ENCODE peak calls at places on chromosomes 6 and 20, in four cellular contexts. X is astrocyte of the spinal cord, S is left cardiac atrium, B is GM23248. H is an unnamed sample.

GRCh38 chr6:15960740-15961629 is 167.9 kb upstream of the MYLIP start:
- DNase-seq in X (no peak), S (no peak), B (no peak), H (peak)

GRCh38 chr6:158185729-158186456 is 17.7 kb downstream of the GTF2H5 start:
- DNase-seq in X (peak), S (no peak), B (peak), H (no peak)

GRCh38 chr6:108565893-108566292 is 5.2 kb downstream of the FOXO3 start:
- DNase-seq in X (peak), S (no peak), B (peak), H (no peak)

GRCh38 chr6:151493495-151494234 is at the start of gene CCDC170:
- DNase-seq in X (peak), S (peak), B (peak), H (peak)

GRCh38 chr20:1933465-1933870 is 38.3 kb downstream of the SIRPA start:
- DNase-seq in X (no peak), S (peak), B (peak), H (peak)

GRCh38 chr6:108252055-108252454 is 8.8 kb downstream of the SNX3 start:
- DNase-seq in X (no peak), S (no peak), B (no peak), H (no peak)

GRCh38 chr6:56833127-56833791 is 121.6 kb upstream of the BEND6 start:
- DNase-seq in X (no peak), S (no peak), B (no peak), H (no peak)

GRCh38 chr20:44447827-44448419 is 27.8 kb upstream of the TTPAL start:
- DNase-seq in X (no peak), S (no peak), B (no peak), H (no peak)

GRCh38 chr20:50645253-50646068 is 45.9 kb downstream of the RIPOR3 start:
- DNase-seq in X (peak), S (peak), B (peak), H (peak)

GRCh38 chr6:16805190-16805860 is 44.1 kb upstream of the ATXN1 start:
- DNase-seq in X (no peak), S (no peak), B (peak), H (no peak)

GRCh38 chr6:15359335-15359862 is 113.5 kb downstream of the JARID2 start:
- DNase-seq in X (no peak), S (no peak), B (peak), H (no peak)

GRCh38 chr6:43873806-43874714 is 104.0 kb downstream of the VEGFA start:
- DNase-seq in X (no peak), S (no peak), B (no peak), H (no peak)

GRCh38 chr20:14568225-14568624 is 230.8 kb upstream of the FLRT3 start:
- DNase-seq in X (no peak), S (no peak), B (peak), H (no peak)

GRCh38 chr6:23456396-23456795 is 669.6 kb upstream of the NRSN1 start:
- DNase-seq in X (no peak), S (no peak), B (no peak), H (no peak)

GRCh38 chr6:133724726-133725125 is 164.2 kb upstream of the TCF21 start:
- DNase-seq in X (peak), S (no peak), B (peak), H (no peak)

GRCh38 chr20:57408131-57408530 is 16.9 kb downstream of the RBM38 start:
- DNase-seq in X (no peak), S (no peak), B (no peak), H (no peak)

GRCh38 chr6:2634151-2634964 is 116.4 kb downstream of the MYLK4 start:
- DNase-seq in X (peak), S (peak), B (peak), H (peak)

GRCh38 chr20:14696937-14697336 is 359.5 kb upstream of the FLRT3 start:
- DNase-seq in X (no peak), S (no peak), B (no peak), H (no peak)

GRCh38 chr6:151412905-151413304 is 21.5 kb upstream of the ZBTB2 start:
- DNase-seq in X (no peak), S (no peak), B (no peak), H (no peak)

GRCh38 chr6:154605207-154605877 is 94.9 kb upstream of the CNKSR3 start:
- DNase-seq in X (peak), S (no peak), B (no peak), H (no peak)

GRCh38 chr6:49676671-49677281 is 36.6 kb downstream of the CRISP2 start:
- DNase-seq in X (no peak), S (no peak), B (peak), H (no peak)

GRCh38 chr6:146851837-146852236 is 253.1 kb downstream of the ADGB start:
- DNase-seq in X (peak), S (no peak), B (peak), H (no peak)

GRCh38 chr6:121310495-121310894 is 23.8 kb downstream of the TBC1D32 start:
- DNase-seq in X (no peak), S (no peak), B (no peak), H (no peak)

GRCh38 chr6:17450825-17451224 is 57.4 kb downstream of the CAP2 start:
- DNase-seq in X (no peak), S (no peak), B (no peak), H (no peak)

GRCh38 chr6:44497807-44498206 is 110.3 kb downstream of the CDC5L start:
- DNase-seq in X (no peak), S (no peak), B (no peak), H (no peak)

GRCh38 chr6:137570307-137570832 is 76.2 kb upstream of the OLIG3 start:
- DNase-seq in X (no peak), S (no peak), B (no peak), H (no peak)

GRCh38 chr20:11270566-11270965 is 596.8 kb upstream of the JAG1 start:
- DNase-seq in X (no peak), S (no peak), B (no peak), H (no peak)

GRCh38 chr6:85421963-85422362 is 27.9 kb upstream of the NT5E start:
- DNase-seq in X (peak), S (no peak), B (peak), H (no peak)

GRCh38 chr6:138571585-138572199 is 72.4 kb upstream of the NHSL1 start:
- DNase-seq in X (peak), S (no peak), B (peak), H (no peak)

GRCh38 chr6:128350416-128351254 is 169.8 kb downstream of the PTPRK start:
- DNase-seq in X (peak), S (no peak), B (peak), H (no peak)

GRCh38 chr20:15951711-15952110 is 621.5 kb downstream of the KIF16B start:
- DNase-seq in X (no peak), S (no peak), B (no peak), H (no peak)

GRCh38 chr20:326645-327031 is 1.3 kb downstream of the SOX12 start:
- DNase-seq in X (no peak), S (no peak), B (peak), H (peak)

H was measured in aorta.